ENCODE peak calls at places on chromosomes 11 and 22, in six cellular contexts. B is BE2C; O is Panc1; N is naive thymus-derived CD4-positive, alpha-beta T cell; R is psoas muscle; I is ovary. L is an unnamed sample.
A peak's percentile ranks its signal among the peaks of the same experiment; 100 is the strongest.

GRCh38 chr11:129950319-129951034 is 52.2 kb downstream of the PRDM10 start:
- DNase-seq in O (no peak), I (peak; percentile 40), B (no peak), N (no peak), R (peak; percentile 47), L (no peak)

GRCh38 chr11:4125141-4125540 is 30.5 kb downstream of the RRM1 start:
- DNase-seq in I (no peak), O (no peak), N (no peak), B (no peak), R (no peak), L (no peak)

GRCh38 chr22:38871360-38872171 is 450 bp downstream of the CBX6 start:
- DNase-seq in O (no peak), R (no peak), I (peak; percentile 63), B (no peak), N (peak; percentile 24), L (peak; percentile 69)

GRCh38 chr11:133081020-133081419 is 451.3 kb downstream of the OPCML start:
- DNase-seq in N (no peak), I (no peak), O (no peak), B (no peak), R (no peak), L (no peak)

GRCh38 chr22:21568207-21569075 is 927 bp downstream of the UBE2L3 start:
- DNase-seq in N (no peak), O (no peak), I (no peak), B (peak; percentile 37), R (no peak), L (no peak)

GRCh38 chr11:1060410-1060809 is 14.3 kb upstream of the MUC2 start:
- DNase-seq in N (no peak), B (no peak), O (no peak), R (peak; percentile 8), I (no peak), L (no peak)

GRCh38 chr11:10925149-10925926 is 67.5 kb upstream of the ZBED5 start:
- DNase-seq in O (no peak), B (no peak), N (no peak), R (no peak), I (no peak), L (no peak)

GRCh38 chr11:17561466-17562001 is 14.5 kb downstream of the OTOG start:
- DNase-seq in I (no peak), N (no peak), R (no peak), O (no peak), B (no peak), L (no peak)

GRCh38 chr11:91749231-91749630 is 475.4 kb upstream of the FAT3 start:
- DNase-seq in I (no peak), N (no peak), R (no peak), O (no peak), B (no peak), L (no peak)

GRCh38 chr22:49298834-49299750 is 528.6 kb downstream of the BRD1 start:
- DNase-seq in O (no peak), I (no peak), B (no peak), R (no peak), N (no peak), L (peak; percentile 37)

GRCh38 chr11:32072872-32073661 is 17.8 kb upstream of the RCN1 start:
- DNase-seq in R (no peak), O (no peak), I (no peak), B (no peak), N (no peak), L (no peak)

GRCh38 chr11:116461789-116462188 is 311.0 kb downstream of the BUD13 start:
- DNase-seq in O (no peak), I (no peak), N (no peak), R (no peak), B (no peak), L (no peak)

GRCh38 chr22:44331881-44332714 is 19.3 kb upstream of the SHISAL1 start:
- DNase-seq in I (no peak), O (no peak), R (no peak), N (no peak), B (peak; percentile 55), L (no peak)

GRCh38 chr22:29748248-29748893 is 18.4 kb downstream of the ZMAT5 start:
- DNase-seq in B (no peak), O (no peak), I (no peak), N (no peak), R (no peak), L (no peak)

GRCh38 chr11:127000291-127000968 is at the start of gene KIRREL3:
- DNase-seq in N (no peak), I (no peak), B (no peak), O (no peak), R (no peak), L (no peak)

GRCh38 chr22:20298803-20299735 is 20.8 kb downstream of the DGCR6L start:
- DNase-seq in I (peak; percentile 90), R (peak; percentile 81), O (no peak), B (peak; percentile 94), N (peak; percentile 93), L (peak; percentile 92)

GRCh38 chr22:20296598-20296997 is 23.3 kb downstream of the DGCR6L start:
- DNase-seq in B (no peak), O (no peak), I (no peak), R (no peak), N (no peak), L (no peak)

GRCh38 chr22:20299736-20300136 is 20.1 kb downstream of the DGCR6L start:
- DNase-seq in O (no peak), R (no peak), B (no peak), I (peak; percentile 68), N (no peak), L (no peak)

GRCh38 chr22:20297414-20298109 is 22.3 kb downstream of the DGCR6L start:
- DNase-seq in R (no peak), O (no peak), B (no peak), N (no peak), I (no peak), L (no peak)

DNA sequence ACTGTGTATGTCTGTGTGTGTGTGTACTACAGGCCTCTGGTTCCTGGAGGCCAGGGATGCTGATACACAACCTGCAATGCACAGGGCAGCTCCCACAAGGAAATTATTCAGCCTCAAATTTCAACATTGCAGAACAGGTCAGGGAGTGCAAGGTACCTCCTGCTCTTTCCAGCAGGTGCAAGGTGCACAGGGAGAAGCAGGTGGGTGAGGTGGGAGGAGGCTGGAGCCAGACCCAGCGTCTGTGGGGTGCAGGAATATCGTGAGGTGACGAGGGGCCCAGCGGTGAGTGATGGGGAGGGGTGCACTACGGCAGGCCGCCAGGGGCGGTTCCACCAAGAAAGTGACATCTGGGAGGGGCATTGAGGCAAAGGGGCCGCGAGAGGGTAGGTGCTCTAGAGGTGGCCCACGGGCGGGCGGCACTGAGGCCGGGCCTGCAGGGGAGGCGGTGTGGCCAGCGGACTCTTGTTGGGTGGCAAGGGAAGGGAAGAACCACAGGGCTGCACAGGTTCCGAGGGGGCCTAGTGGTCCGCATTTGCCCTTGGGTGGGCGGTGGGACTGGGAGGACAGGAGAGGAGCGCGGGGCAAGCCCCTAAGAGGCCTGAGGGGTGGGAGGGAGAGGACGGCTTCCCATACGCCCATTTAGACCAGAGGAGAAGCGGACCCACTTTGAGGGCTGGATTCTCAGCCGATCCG is 21.6 kb downstream of the DGCR6L start:
- DNase-seq in I (peak; percentile 47), N (no peak), O (no peak), R (no peak), B (no peak), L (no peak)
- H3K4me3 ChIP-seq in I (no peak overlapping the region), N (peak overlapping the region; percentile 52), O (peak overlapping the region; percentile 47), R (peak overlapping the region; percentile 70), B (no peak overlapping the region), L (peak overlapping the region; percentile 75)

GRCh38 chr22:31652129-31652528 is 9.9 kb downstream of the PISD start:
- DNase-seq in I (no peak), N (no peak), R (no peak), B (no peak), O (no peak), L (no peak)
- H3K4me1 ChIP-seq in I (no peaks in the 10 kb centered on the region), N (no peaks in the 10 kb centered on the region), R (peaks cover 21% of the 10 kb centered on the region), B (no peaks in the 10 kb centered on the region), O (peaks cover 10% of the 10 kb centered on the region), L (peaks cover 13% of the 10 kb centered on the region)

GRCh38 chr11:59208956-59209355 is 3.8 kb downstream of the MPEG1 start:
- DNase-seq in R (no peak), I (no peak), B (no peak), N (no peak), O (no peak), L (no peak)

GRCh38 chr11:59216654-59217640 is 4.2 kb upstream of the MPEG1 start:
- DNase-seq in B (no peak), I (no peak), N (no peak), R (no peak), O (no peak), L (no peak)

GRCh38 chr11:59212222-59212621 is 505 bp downstream of the MPEG1 start:
- DNase-seq in O (no peak), R (no peak), I (no peak), N (no peak), B (no peak), L (no peak)

GRCh38 chr11:59214141-59214893 is 1.6 kb upstream of the MPEG1 start:
- DNase-seq in B (no peak), I (no peak), R (no peak), O (no peak), N (no peak), L (no peak)

DNA sequence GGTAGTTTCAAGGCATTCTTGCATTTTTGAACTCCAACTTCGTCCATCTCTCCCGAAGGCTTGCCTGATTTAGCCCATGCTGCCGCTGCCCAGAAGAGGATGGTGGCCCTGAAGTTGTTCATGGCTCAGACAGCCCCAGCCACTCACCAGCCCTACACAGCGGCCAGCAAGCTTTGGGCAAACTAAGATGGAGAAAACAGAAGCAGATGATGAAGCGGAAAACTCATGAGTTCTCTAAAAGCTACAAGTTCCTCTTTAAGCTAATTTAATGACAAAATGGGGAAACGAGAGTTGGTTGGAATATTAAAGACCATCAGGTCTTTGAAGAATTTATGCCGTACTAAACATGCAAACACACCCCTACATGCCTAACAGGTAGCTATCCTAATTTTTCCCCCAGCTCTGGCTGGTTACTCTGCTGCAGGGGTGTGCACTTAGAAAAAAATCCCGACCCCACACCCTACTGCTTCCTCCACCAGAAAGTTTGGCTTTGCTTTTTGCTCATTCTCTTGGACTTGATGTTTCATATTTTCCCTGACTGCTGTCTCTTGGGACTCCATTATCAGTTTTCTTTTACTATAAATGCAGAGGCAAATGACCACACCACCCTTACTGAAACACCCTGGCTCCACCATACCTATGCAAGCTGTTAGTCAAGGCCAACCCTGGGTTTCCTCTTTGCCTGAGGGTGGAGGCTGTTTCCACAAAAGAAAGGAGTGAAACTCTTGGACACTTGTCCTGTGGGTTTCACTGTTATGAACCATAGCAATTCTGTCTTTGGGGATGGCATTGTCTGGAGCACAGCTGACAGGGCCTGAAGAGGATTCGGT is at the start of gene MPEG1:
- DNase-seq in O (no peak), B (no peak), I (no peak), R (no peak), N (no peak), L (no peak)
- H3K4me3 ChIP-seq in O (no peak within 1 kb of the TSS), B (no peak within 1 kb of the TSS), I (no peak within 1 kb of the TSS), R (peak within 1 kb of the TSS; percentile 38), N (no peak within 1 kb of the TSS), L (peak within 1 kb of the TSS; percentile 29)

GRCh38 chr22:46509416-46510089 is 27.9 kb downstream of the CELSR1 start:
- DNase-seq in N (no peak), B (no peak), O (no peak), R (no peak), I (no peak), L (no peak)

GRCh38 chr22:46512683-46513082 is 24.7 kb downstream of the CELSR1 start:
- DNase-seq in O (no peak), R (no peak), B (no peak), I (no peak), N (no peak), L (no peak)

GRCh38 chr22:46513908-46514550 is 23.4 kb downstream of the CELSR1 start:
- DNase-seq in B (no peak), N (no peak), I (no peak), R (no peak), O (no peak), L (no peak)

GRCh38 chr22:46514592-46515207 is 22.7 kb downstream of the CELSR1 start:
- DNase-seq in B (no peak), I (no peak), R (no peak), O (no peak), N (no peak), L (no peak)

GRCh38 chr22:46511391-46512370 is 25.7 kb downstream of the CELSR1 start:
- DNase-seq in R (no peak), O (no peak), I (no peak), B (no peak), N (no peak), L (no peak)
- H3K4me1 ChIP-seq in R (no peaks in the 10 kb centered on the region), O (no peaks in the 10 kb centered on the region), I (no peaks in the 10 kb centered on the region), B (no peaks in the 10 kb centered on the region), N (no peaks in the 10 kb centered on the region), L (peaks cover 45% of the 10 kb centered on the region)

L was measured in suprapubic skin.